ENCODE peak calls at places on chromosomes 7 and 10, in six cellular contexts. M is neural crest cell; K is AG10803; A is GM13976; P is choroid plexus epithelial cell; T is CD8-positive, alpha-beta T cell. L is an unnamed sample.

GRCh38 chr7:131251371-131251770 is 76.3 kb upstream of the MKLN1 start:
- DNase-seq in T (no peak), A (no peak), P (no peak), K (no peak), M (no peak), L (no peak)

GRCh38 chr7:101432316-101432715 is 69.6 kb downstream of the COL26A1 start:
- DNase-seq in A (no peak), T (no peak), M (no peak), K (no peak), P (no peak), L (no peak)

GRCh38 chr10:75334720-75335119 is 66.8 kb downstream of the ZNF503 start:
- DNase-seq in A (no peak), P (peak; percentile 13), T (no peak), M (no peak), K (peak; percentile 42), L (no peak)

GRCh38 chr10:79176949-79177602 is 108.3 kb downstream of the ZMIZ1 start:
- DNase-seq in P (peak; percentile 53), M (no peak), T (no peak), K (peak; percentile 61), A (no peak), L (no peak)

GRCh38 chr7:2735744-2736143 is 47.7 kb downstream of the AMZ1 start:
- DNase-seq in M (no peak), K (no peak), A (no peak), T (no peak), P (no peak), L (no peak)

GRCh38 chr10:118036281-118036875 is 10.4 kb downstream of the RAB11FIP2 start:
- DNase-seq in T (no peak), A (no peak), P (no peak), K (peak; percentile 67), M (no peak), L (no peak)

GRCh38 chr10:32471232-32471631 is 25.3 kb downstream of the CCDC7 start:
- DNase-seq in K (no peak), P (no peak), T (no peak), M (no peak), A (no peak), L (no peak)

GRCh38 chr7:121001932-121002754 is 13.6 kb downstream of the CPED1 start:
- DNase-seq in M (no peak), A (no peak), K (no peak), P (no peak), T (no peak), L (no peak)

GRCh38 chr7:127478040-127478386 is 85.5 kb upstream of the ZNF800 start:
- DNase-seq in T (no peak), A (no peak), P (peak; percentile 3), K (no peak), M (no peak), L (no peak)

GRCh38 chr7:140678081-140678815 is 5.5 kb downstream of the ADCK2 start:
- DNase-seq in K (no peak), T (no peak), M (no peak), P (no peak), A (no peak), L (no peak)

GRCh38 chr10:121112618-121113384 is 261.6 kb downstream of the WDR11 start:
- DNase-seq in A (no peak), K (no peak), P (peak; percentile 16), M (no peak), T (no peak), L (no peak)

GRCh38 chr7:151690597-151690996 is 170.9 kb upstream of the RHEB start:
- DNase-seq in A (no peak), T (no peak), P (peak; percentile 63), M (no peak), K (no peak), L (no peak)

GRCh38 chr7:37031571-37032257 is 307.4 kb upstream of the AOAH start:
- DNase-seq in K (peak; percentile 99), T (no peak), M (no peak), P (peak; percentile 99), A (no peak), L (no peak)

GRCh38 chr7:23767514-23767913 is 57.5 kb downstream of the STK31 start:
- DNase-seq in A (no peak), K (no peak), M (no peak), P (no peak), T (no peak), L (no peak)

GRCh38 chr10:72276421-72277339 is 3.0 kb downstream of the DDIT4 start:
- DNase-seq in A (no peak), T (no peak), P (peak; percentile 94), M (no peak), K (peak; percentile 84), L (no peak)

GRCh38 chr10:112754001-112754411 is 196.0 kb upstream of the TCF7L2 start:
- DNase-seq in P (peak; percentile 58), T (no peak), A (no peak), K (peak; percentile 38), M (no peak), L (no peak)

GRCh38 chr10:71281646-71282322 is 37.3 kb upstream of the SLC29A3 start:
- DNase-seq in A (no peak), T (no peak), M (no peak), P (no peak), K (no peak), L (no peak)

GRCh38 chr10:75426880-75427279 is 4.5 kb upstream of the LRMDA start:
- DNase-seq in P (no peak), A (no peak), M (no peak), K (no peak), T (no peak), L (no peak)

GRCh38 chr7:117480978-117481377 is 1.2 kb downstream of the CFTR start:
- DNase-seq in A (no peak), M (no peak), K (no peak), T (no peak), P (peak; percentile 3), L (no peak)
- TF ChIP-seq CTCF in A (no peak), M (no peak), K (no peak), T (no peak), P (peak; percentile 16), L (no peak)

GRCh38 chr10:23325132-23325531 is 19.5 kb downstream of the C10orf67 start:
- DNase-seq in M (no peak), T (no peak), P (peak; percentile 13), K (no peak), A (no peak), L (no peak)
- TF ChIP-seq CTCF in M (no peak), T (no peak), P (peak; percentile 21), K (peak; percentile 8), A (peak; percentile 17), L (no peak)

GRCh38 chr10:5975641-5976473 is 1.5 kb downstream of the IL15RA start:
- DNase-seq in T (peak; percentile 19), A (peak; percentile 89), P (peak; percentile 27), M (no peak), K (peak; percentile 54), L (no peak)

GRCh38 chr10:5976689-5977470 is 463 bp downstream of the IL15RA start:
- DNase-seq in M (peak; percentile 28), T (no peak), P (peak; percentile 55), A (peak; percentile 55), K (peak; percentile 57), L (peak; percentile 54)

GRCh38 chr10:5973069-5973468 is 4.3 kb downstream of the IL15RA start:
- DNase-seq in A (no peak), T (no peak), K (no peak), P (no peak), M (no peak), L (no peak)

GRCh38 chr10:5981529-5981928 is 4.2 kb upstream of the IL15RA start:
- DNase-seq in M (no peak), A (no peak), P (no peak), K (no peak), T (no peak), L (no peak)

GRCh38 chr10:5977471-5978370 is at the start of gene IL15RA:
- DNase-seq in M (peak; percentile 49), A (peak; percentile 94), P (peak; percentile 51), T (peak; percentile 54), K (peak; percentile 55), L (peak; percentile 74)
- TF ChIP-seq CTCF in M (no peak), A (peak; percentile 68), P (no peak), T (no peak), K (no peak), L (no peak)

DNA sequence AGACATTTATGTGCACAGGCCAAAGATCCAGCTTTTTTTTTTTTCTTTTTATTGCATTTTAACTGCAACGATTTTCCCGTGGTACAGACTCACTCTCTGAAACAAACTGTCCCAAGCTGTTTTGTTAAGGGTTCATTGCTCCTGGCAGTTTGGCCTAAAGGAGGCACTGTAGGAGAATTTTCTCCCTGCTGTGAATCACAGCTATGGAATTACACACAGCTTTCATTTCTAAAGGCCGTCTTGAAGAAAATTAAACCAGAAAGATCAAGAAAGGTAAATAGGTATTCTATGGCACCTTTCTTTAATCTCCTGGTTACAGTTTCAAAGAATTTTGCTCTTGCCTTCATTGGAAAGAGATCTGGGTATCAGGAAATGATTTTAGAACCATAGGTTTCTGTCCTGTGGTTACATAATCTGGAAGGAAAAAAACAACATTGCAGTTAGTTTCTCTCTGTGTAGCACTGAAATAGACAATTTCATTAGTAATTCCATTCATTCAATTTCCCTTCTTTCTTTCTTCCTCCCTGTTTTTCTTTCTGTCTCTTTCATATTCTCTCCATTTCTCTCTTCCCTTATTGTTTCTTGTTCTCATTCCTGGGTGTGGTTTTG is 51.2 kb downstream of the PDK4 start:
- DNase-seq in K (peak; percentile 66), T (no peak), M (no peak), P (peak; percentile 91), A (no peak), L (no peak)
- TF ChIP-seq CTCF in K (peak; percentile 91), T (no peak), M (peak; percentile 63), P (peak; percentile 86), A (peak; percentile 27), L (no peak)

GRCh38 chr7:54858008-54858692 is 99.1 kb upstream of the SEC61G start:
- DNase-seq in M (no peak), T (no peak), K (no peak), A (no peak), P (no peak), L (no peak)

GRCh38 chr7:54859545-54859944 is 100.5 kb upstream of the SEC61G start:
- DNase-seq in A (no peak), K (no peak), T (no peak), P (no peak), M (no peak), L (no peak)

GRCh38 chr7:54859066-54859465 is 100.1 kb upstream of the SEC61G start:
- DNase-seq in P (no peak), K (no peak), A (no peak), M (no peak), T (no peak), L (no peak)

GRCh38 chr7:54860003-54860775 is 101.2 kb upstream of the SEC61G start:
- DNase-seq in K (no peak), M (no peak), T (no peak), A (no peak), P (peak; percentile 39), L (no peak)

DNA sequence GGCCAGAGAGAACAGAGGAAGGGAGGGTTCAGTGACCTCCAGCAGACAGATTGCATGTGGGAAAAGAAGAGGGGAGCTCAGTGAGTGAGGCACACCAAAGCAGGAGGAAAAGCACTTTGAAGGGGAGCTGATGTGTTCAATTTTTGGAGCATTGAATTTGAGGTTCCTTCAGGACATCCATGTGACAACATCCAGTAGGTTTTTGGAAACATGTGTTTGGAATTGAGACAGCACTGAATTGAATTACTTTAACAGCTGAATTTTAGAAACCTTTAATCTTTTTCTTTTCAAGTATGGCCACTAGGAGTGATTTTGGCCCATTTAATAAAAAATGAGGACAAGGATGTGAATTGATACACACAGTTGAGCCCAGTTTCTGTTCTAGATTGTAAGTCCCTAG is 101.8 kb upstream of the SEC61G start:
- DNase-seq in A (no peak), P (no peak), M (no peak), T (no peak), K (no peak), L (no peak)
- TF ChIP-seq CTCF in A (no peak), P (no peak), M (no peak), T (no peak), K (no peak), L (no peak)

L was measured in glutamatergic neuron.